ENCODE peak calls at places on chromosomes 6 and 20, in nine cellular contexts. F is adrenal gland, P is tibial nerve, N is mucosa of descending colon, W is A549, A is aorta, Z is tibial artery, Y is psoas muscle, R is H9. E is an unnamed sample.

GRCh38 chr20:57514273-57514751 is 10.6 kb downstream of the CTCFL start:
- DNase-seq in N (no peak), A (peak; percentile 86), P (peak; percentile 77), Y (peak; percentile 45), R (peak; percentile 73), W (peak; percentile 73), Z (peak; percentile 85), F (peak; percentile 83), E (no peak)

GRCh38 chr6:117880824-117881223 is 26.2 kb upstream of the SLC35F1 start:
- DNase-seq in R (no peak), A (no peak), W (no peak), N (no peak), Y (no peak), F (no peak), Z (no peak), P (no peak), E (no peak)

GRCh38 chr6:20533746-20534294 is 437 bp upstream of the CDKAL1 start:
- DNase-seq in A (no peak), W (no peak), R (no peak), F (no peak), N (no peak), P (no peak), Z (no peak), Y (no peak), E (no peak)

GRCh38 chr6:150567823-150568383 is 31.8 kb upstream of the PLEKHG1 start:
- DNase-seq in F (no peak), R (no peak), N (no peak), A (no peak), W (no peak), Y (no peak), P (no peak), Z (no peak), E (no peak)

GRCh38 chr20:25273541-25274358 is 25.9 kb downstream of the PYGB start:
- DNase-seq in P (no peak), Y (peak; percentile 31), Z (peak; percentile 65), R (no peak), W (no peak), F (peak; percentile 64), N (no peak), A (peak; percentile 62), E (no peak)

GRCh38 chr20:10671850-10672578 is 1.8 kb downstream of the JAG1 start:
- DNase-seq in W (no peak), N (peak; percentile 85), P (peak; percentile 62), F (no peak), R (peak; percentile 56), Z (peak; percentile 89), Y (peak; percentile 83), A (peak; percentile 88), E (peak; percentile 78)

GRCh38 chr6:157478926-157479325 is 97.9 kb downstream of the ZDHHC14 start:
- DNase-seq in A (no peak), R (no peak), F (no peak), Z (no peak), W (no peak), P (no peak), Y (no peak), N (no peak), E (no peak)

GRCh38 chr20:49853640-49854039 is 41.0 kb downstream of the SLC9A8 start:
- DNase-seq in F (peak; percentile 90), Z (peak; percentile 82), W (peak; percentile 66), Y (no peak), A (no peak), R (peak; percentile 64), N (no peak), P (no peak), E (no peak)

GRCh38 chr6:33344771-33345697 is 27.5 kb upstream of the ZBTB22 start:
- DNase-seq in F (peak; percentile 80), Y (peak; percentile 57), Z (peak; percentile 67), W (peak; percentile 73), A (peak; percentile 81), R (peak; percentile 63), N (peak; percentile 71), P (peak; percentile 65), E (peak; percentile 76)

GRCh38 chr6:41636803-41637178 is 1.5 kb upstream of the MDFI start:
- DNase-seq in R (peak; percentile 80), Y (no peak), Z (no peak), P (no peak), A (peak; percentile 83), W (no peak), F (peak; percentile 37), N (no peak), E (peak; percentile 90)

GRCh38 chr6:160930547-160931377 is 60.8 kb upstream of the MAP3K4 start:
- DNase-seq in R (peak; percentile 76), F (peak; percentile 79), N (peak; percentile 61), Z (peak; percentile 87), W (peak; percentile 58), P (peak; percentile 61), A (peak; percentile 94), Y (peak; percentile 76), E (peak; percentile 91)

GRCh38 chr6:28001751-28002150 is 44.7 kb downstream of the OR2B6 start:
- DNase-seq in A (no peak), N (no peak), Y (no peak), P (no peak), W (no peak), Z (no peak), F (no peak), R (no peak), E (no peak)

GRCh38 chr6:167420858-167421766 is 96.2 kb downstream of the TTLL2 start:
- DNase-seq in W (peak; percentile 22), F (no peak), Z (no peak), N (peak; percentile 93), Y (no peak), A (no peak), R (peak; percentile 44), P (no peak), E (peak; percentile 79)

GRCh38 chr20:9794831-9795230 is 44.0 kb downstream of the PAK5 start:
- DNase-seq in W (no peak), N (no peak), R (no peak), Y (no peak), P (no peak), A (no peak), Z (no peak), F (no peak), E (no peak)

GRCh38 chr20:47667531-47668312 is 117.6 kb downstream of the SULF2 start:
- DNase-seq in N (no peak), A (no peak), Y (no peak), P (no peak), F (no peak), Z (peak; percentile 51), W (no peak), R (no peak), E (no peak)

GRCh38 chr6:10268111-10268510 is 146.8 kb downstream of the TFAP2A start:
- DNase-seq in P (no peak), Z (no peak), F (no peak), A (no peak), Y (no peak), W (no peak), R (peak; percentile 68), N (no peak), E (no peak)

GRCh38 chr20:63699466-63700198 is 3.2 kb downstream of the TNFRSF6B start:
- DNase-seq in N (peak; percentile 56), F (no peak), Z (peak; percentile 67), Y (peak; percentile 24), R (peak; percentile 26), W (no peak), P (peak; percentile 4), A (peak; percentile 74), E (no peak)
- H3K4me1 ChIP-seq in N (peaks cover 35% of the 10 kb centered on the region), F (peaks cover 38% of the 10 kb centered on the region), Z (peaks cover 35% of the 10 kb centered on the region), Y (peaks cover 36% of the 10 kb centered on the region), R (no peaks in the 10 kb centered on the region), W (peaks cover 33% of the 10 kb centered on the region), P (peaks cover 51% of the 10 kb centered on the region), A (no peaks in the 10 kb centered on the region), E (peaks cover 47% of the 10 kb centered on the region)

DNA sequence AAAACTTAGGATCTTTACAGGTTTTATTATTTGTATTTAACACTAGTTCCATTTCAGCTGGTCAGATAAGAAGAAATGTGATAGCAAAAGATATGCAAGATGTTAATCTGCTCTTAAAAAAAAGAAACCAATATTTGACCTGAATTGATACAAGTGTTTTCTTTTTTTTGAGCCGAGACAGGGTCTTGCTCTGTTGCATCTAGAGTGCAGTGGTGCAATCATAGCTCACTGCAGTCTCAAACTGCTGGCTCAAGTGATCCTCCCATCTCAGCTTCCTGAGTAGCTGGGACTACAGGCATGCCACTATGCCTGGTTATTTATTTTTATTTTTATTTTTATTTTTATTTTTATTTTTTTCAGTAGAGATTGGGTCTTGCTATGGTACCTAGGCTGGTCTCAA is 133.0 kb downstream of the GMPR start:
- DNase-seq in W (no peak), N (no peak), Y (no peak), P (no peak), R (no peak), Z (no peak), A (no peak), F (no peak), E (no peak)
- H3K4me1 ChIP-seq in W (no peaks in the 10 kb centered on the region), N (no peaks in the 10 kb centered on the region), Y (peaks cover 28% of the 10 kb centered on the region), P (peaks cover 6% of the 10 kb centered on the region), R (no peaks in the 10 kb centered on the region), Z (no peaks in the 10 kb centered on the region), A (no peaks in the 10 kb centered on the region), F (no peaks in the 10 kb centered on the region), E (no peaks in the 10 kb centered on the region)

GRCh38 chr6:137084090-137084489 is 39.3 kb upstream of the IL20RA start:
- DNase-seq in R (no peak), F (no peak), W (no peak), Y (no peak), A (no peak), Z (no peak), P (no peak), N (no peak), E (no peak)
- H3K4me1 ChIP-seq in R (no peaks in the 10 kb centered on the region), F (no peaks in the 10 kb centered on the region), W (no peaks in the 10 kb centered on the region), Y (no peaks in the 10 kb centered on the region), A (no peaks in the 10 kb centered on the region), Z (no peaks in the 10 kb centered on the region), P (no peaks in the 10 kb centered on the region), N (peaks cover 4% of the 10 kb centered on the region), E (no peaks in the 10 kb centered on the region)

GRCh38 chr20:62920039-62920645 is 6.2 kb downstream of the DIDO1 start:
- DNase-seq in Z (peak; percentile 32), A (peak; percentile 33), P (no peak), F (no peak), Y (no peak), R (no peak), N (no peak), W (no peak), E (no peak)

GRCh38 chr20:62918137-62918536 is 8.2 kb downstream of the DIDO1 start:
- DNase-seq in R (no peak), Y (no peak), N (no peak), P (no peak), Z (peak; percentile 2), F (no peak), A (peak; percentile 17), W (no peak), E (no peak)

GRCh38 chr20:62918830-62919229 is 7.5 kb downstream of the DIDO1 start:
- DNase-seq in W (no peak), N (no peak), F (no peak), Z (peak; percentile 3), Y (no peak), A (peak; percentile 55), R (no peak), P (no peak), E (no peak)

GRCh38 chr20:62916703-62917476 is 9.4 kb downstream of the DIDO1 start:
- DNase-seq in Y (no peak), N (no peak), F (no peak), W (no peak), A (peak; percentile 27), R (no peak), Z (peak; percentile 27), P (no peak), E (no peak)

DNA sequence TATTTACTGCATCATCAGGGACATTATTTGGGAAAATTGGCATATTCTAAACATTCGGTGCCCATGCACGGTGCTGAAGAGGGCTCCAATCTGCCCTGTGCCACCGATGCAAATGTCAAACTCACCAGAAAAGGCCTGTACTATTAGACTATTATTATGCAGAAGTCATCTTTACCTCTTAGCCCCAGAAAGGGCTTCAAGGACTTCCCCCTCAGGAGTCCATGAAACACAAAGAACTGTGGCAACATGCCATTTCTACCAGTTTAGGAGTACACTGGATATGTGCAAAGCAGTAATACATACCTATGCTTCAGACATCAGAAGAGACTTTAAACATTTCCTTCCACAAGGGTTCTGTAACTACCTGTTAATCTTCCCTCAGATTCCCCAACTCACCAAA is 8.6 kb downstream of the DIDO1 start:
- DNase-seq in A (no peak), F (no peak), Z (peak; percentile 20), P (no peak), Y (no peak), W (no peak), N (no peak), R (no peak), E (no peak)
- H3K4me1 ChIP-seq in A (peaks cover 1% of the 10 kb centered on the region), F (peaks cover 83% of the 10 kb centered on the region), Z (peaks cover 68% of the 10 kb centered on the region), P (peaks cover 100% of the 10 kb centered on the region), Y (peaks cover 87% of the 10 kb centered on the region), W (peaks cover 61% of the 10 kb centered on the region), N (peaks cover 48% of the 10 kb centered on the region), R (peaks cover 34% of the 10 kb centered on the region), E (peaks cover 92% of the 10 kb centered on the region)

E was measured in left lung.